ENCODE peak calls at places on chromosomes 7 and 10, in nine cellular contexts. U, L, J, K, W, Z, B, F and A are unnamed samples.

GRCh38 chr10:91286572-91286971 is 66.1 kb downstream of the PCGF5 start:
- DNase-seq in W (no peak), J (no peak), K (no peak), Z (no peak), U (no peak), B (no peak), L (no peak), F (no peak), A (no peak)

GRCh38 chr10:35447693-35448407 is 111.5 kb downstream of the CCNY start:
- DNase-seq in Z (peak; percentile 61), B (peak; percentile 91), F (peak; percentile 81), U (no peak), W (no peak), J (peak; percentile 18), K (no peak), L (no peak), A (peak; percentile 76)

GRCh38 chr10:3783313-3783689 is 1.7 kb downstream of the KLF6 start:
- DNase-seq in B (peak; percentile 42), U (no peak), F (no peak), L (no peak), W (no peak), K (peak; percentile 75), J (peak; percentile 62), Z (peak; percentile 53), A (no peak)

GRCh38 chr7:107327986-107328569 is 141.8 kb upstream of the GPR22 start:
- DNase-seq in Z (no peak), B (peak; percentile 86), K (no peak), J (no peak), L (peak; percentile 28), F (no peak), U (no peak), W (no peak), A (no peak)

GRCh38 chr10:100913470-100913865 is 705 bp downstream of the SLF2 start:
- DNase-seq in F (no peak), Z (no peak), B (no peak), J (no peak), K (no peak), W (no peak), L (no peak), U (no peak), A (no peak)

GRCh38 chr7:82247814-82248433 is 195.7 kb downstream of the CACNA2D1 start:
- DNase-seq in L (peak; percentile 54), Z (no peak), F (no peak), U (no peak), W (no peak), K (no peak), J (no peak), B (peak; percentile 35), A (peak; percentile 50)

GRCh38 chr7:148571381-148571780 is 19.2 kb upstream of the C7orf33 start:
- DNase-seq in U (no peak), L (no peak), J (no peak), K (no peak), F (no peak), B (no peak), W (no peak), Z (no peak), A (no peak)

GRCh38 chr10:129755075-129756020 is 208.7 kb downstream of the EBF3 start:
- DNase-seq in K (peak; percentile 19), Z (peak; percentile 19), W (no peak), U (no peak), J (no peak), B (no peak), F (no peak), L (no peak), A (no peak)

GRCh38 chr7:44733708-44734481 is 14.8 kb upstream of the ZMIZ2 start:
- DNase-seq in F (peak; percentile 45), W (no peak), B (peak; percentile 82), K (no peak), L (peak; percentile 56), J (no peak), U (peak; percentile 70), Z (no peak), A (peak; percentile 36)

GRCh38 chr7:44489955-44490350 is 505 bp downstream of the NUDCD3 start:
- DNase-seq in W (no peak), K (no peak), B (peak; percentile 46), F (no peak), J (no peak), L (peak; percentile 38), Z (no peak), U (no peak), A (peak; percentile 51)

GRCh38 chr7:65946895-65947294 is 35.1 kb downstream of the GUSB start:
- DNase-seq in J (no peak), Z (no peak), U (peak; percentile 30), B (peak; percentile 56), F (peak; percentile 35), W (no peak), L (peak; percentile 20), K (no peak), A (no peak)

GRCh38 chr7:157656195-157656769 is 319.5 kb downstream of the DNAJB6 start:
- DNase-seq in J (no peak), F (no peak), L (no peak), Z (peak; percentile 32), B (no peak), U (no peak), W (no peak), K (no peak), A (no peak)

GRCh38 chr7:108920490-108920889 is 350.8 kb downstream of the DNAJB9 start:
- DNase-seq in L (no peak), J (no peak), W (no peak), Z (no peak), U (no peak), B (no peak), K (no peak), F (no peak), A (no peak)

GRCh38 chr7:149865437-149865836 is 8.3 kb upstream of the ATP6V0E2 start:
- DNase-seq in B (no peak), U (no peak), K (peak; percentile 59), L (no peak), J (no peak), Z (no peak), W (no peak), F (peak; percentile 14), A (no peak)

GRCh38 chr10:58280485-58280884 is 11.5 kb downstream of the CISD1 start:
- DNase-seq in W (no peak), B (peak; percentile 56), Z (no peak), L (no peak), K (no peak), U (no peak), J (no peak), F (no peak), A (no peak)

GRCh38 chr7:76329479-76329878 is 27.0 kb downstream of the HSPB1 start:
- DNase-seq in Z (no peak), L (no peak), B (no peak), U (no peak), F (no peak), K (no peak), W (no peak), J (no peak), A (no peak)

GRCh38 chr7:87206361-87206760 is 13.2 kb downstream of the TMEM243 start:
- DNase-seq in K (no peak), F (no peak), J (no peak), Z (no peak), L (no peak), U (no peak), W (no peak), B (peak; percentile 47), A (no peak)

GRCh38 chr10:25933653-25934608 is at the start of gene MYO3A:
- DNase-seq in Z (peak; percentile 74), F (no peak), L (no peak), B (no peak), U (no peak), K (peak; percentile 61), J (no peak), W (no peak), A (no peak)

GRCh38 chr7:17680026-17680425 is 260.3 kb downstream of the SNX13 start:
- DNase-seq in F (peak; percentile 1), U (no peak), J (no peak), B (peak; percentile 84), K (no peak), Z (no peak), L (peak; percentile 91), W (no peak), A (no peak)

GRCh38 chr7:41928781-41929180 is 225.9 kb upstream of the INHBA start:
- DNase-seq in K (no peak), Z (no peak), L (no peak), U (no peak), W (no peak), B (no peak), J (no peak), F (no peak), A (no peak)

GRCh38 chr7:151454306-151454705 is 14.4 kb upstream of the CRYGN start:
- DNase-seq in F (no peak), U (no peak), Z (no peak), W (no peak), L (no peak), J (no peak), B (no peak), K (no peak), A (no peak)

GRCh38 chr7:129468087-129468486 is 33.9 kb downstream of the STRIP2 start:
- DNase-seq in L (no peak), Z (no peak), F (no peak), B (no peak), J (no peak), U (no peak), W (no peak), K (no peak), A (no peak)

GRCh38 chr7:31974351-31974750 is 95.9 kb downstream of the PDE1C start:
- DNase-seq in K (no peak), Z (no peak), J (no peak), L (no peak), U (no peak), F (no peak), W (no peak), B (no peak), A (no peak)

GRCh38 chr7:154591544-154591943 is 411.4 kb downstream of the PAXIP1 start:
- DNase-seq in L (no peak), B (no peak), J (no peak), U (no peak), K (no peak), Z (no peak), W (peak; percentile 52), F (no peak), A (no peak)